ENCODE peak calls at places on chromosomes 12 and 14, in five cellular contexts. F, N, A, T and E are unnamed samples.

GRCh38 chr14:102362084-102362483 is 606 bp downstream of the CINP start:
- DNase-seq in F (no peak), A (peak), T (peak), N (peak), E (peak)

GRCh38 chr12:52198454-52199215 is 6.8 kb upstream of the KRT80 start:
- DNase-seq in A (peak), N (no peak), F (no peak), T (no peak), E (no peak)

GRCh38 chr14:75201087-75201486 is 24.7 kb upstream of the TMED10 start:
- DNase-seq in T (no peak), N (no peak), F (no peak), A (no peak), E (no peak)

GRCh38 chr14:22390824-22391461 is 198.1 kb downstream of the DAD1 start:
- DNase-seq in F (no peak), T (no peak), N (no peak), A (no peak), E (no peak)

GRCh38 chr14:55438066-55438683 is 2.2 kb downstream of the TBPL2 start:
- DNase-seq in F (peak), T (peak), N (peak), A (peak), E (peak)

GRCh38 chr12:128549621-128550020 is 274.1 kb downstream of the SLC15A4 start:
- DNase-seq in T (no peak), F (no peak), A (no peak), N (no peak), E (no peak)

GRCh38 chr12:29754235-29755189 is 29.2 kb downstream of the TMTC1 start:
- DNase-seq in T (peak), A (peak), F (no peak), N (no peak), E (no peak)

GRCh38 chr12:115944851-115945496 is 332.5 kb downstream of the MED13L start:
- DNase-seq in N (no peak), T (no peak), F (no peak), A (no peak), E (no peak)

GRCh38 chr12:119589087-119589486 is 4.5 kb upstream of the TMEM233 start:
- DNase-seq in F (no peak), A (peak), T (peak), N (peak), E (peak)

GRCh38 chr12:125203145-125203765 is 138.0 kb downstream of the AACS start:
- DNase-seq in T (peak), N (no peak), F (no peak), A (no peak), E (no peak)

GRCh38 chr12:84341467-84342193 is 571.0 kb downstream of the SLC6A15 start:
- DNase-seq in A (no peak), T (no peak), F (no peak), N (no peak), E (no peak)

GRCh38 chr12:113211160-113211559 is 10.1 kb upstream of the TPCN1 start:
- DNase-seq in A (no peak), N (no peak), T (no peak), F (no peak), E (no peak)

GRCh38 chr14:89598548-89599186 is 181.6 kb upstream of the FOXN3 start:
- DNase-seq in F (no peak), T (peak), A (peak), N (peak), E (peak)

GRCh38 chr14:69013943-69014782 is 35.1 kb upstream of the ACTN1 start:
- DNase-seq in N (peak), T (peak), F (peak), A (peak), E (peak)

GRCh38 chr12:60522684-60523083 is 926.9 kb downstream of the SLC16A7 start:
- DNase-seq in F (no peak), A (no peak), N (no peak), T (no peak), E (no peak)

GRCh38 chr14:95361373-95362179 is 41.9 kb upstream of the CLMN start:
- DNase-seq in T (peak), N (no peak), F (no peak), A (peak), E (no peak)

GRCh38 chr14:100401031-100401692 is 78.0 kb downstream of the SLC25A47 start:
- DNase-seq in A (no peak), F (no peak), T (no peak), N (no peak), E (no peak)

GRCh38 chr14:24952851-24953666 is 96.9 kb downstream of the STXBP6 start:
- DNase-seq in F (peak), A (no peak), T (no peak), N (peak), E (no peak)

GRCh38 chr12:41286426-41286825 is 98.3 kb downstream of the PDZRN4 start:
- DNase-seq in F (peak), T (no peak), A (no peak), N (no peak), E (no peak)

GRCh38 chr12:124599074-124599999 is 31.9 kb upstream of the NCOR2 start:
- DNase-seq in A (peak), N (peak), F (no peak), T (peak), E (peak)

GRCh38 chr12:122226366-122227222 is 742 bp upstream of the DIABLO start:
- DNase-seq in T (no peak), F (no peak), A (no peak), N (no peak), E (no peak)

GRCh38 chr14:94612174-94612573 is at the start of gene SERPINA3:
- DNase-seq in N (peak), F (no peak), T (peak), A (peak), E (peak)

GRCh38 chr12:96033549-96034389 is 1.6 kb downstream of the LTA4H start:
- DNase-seq in T (no peak), A (no peak), F (no peak), N (no peak), E (no peak)

GRCh38 chr14:100586520-100587247 is 533 bp downstream of the BEGAIN start:
- DNase-seq in F (peak), A (peak), T (no peak), N (no peak), E (no peak)

GRCh38 chr12:27592548-27592947 is 68.5 kb downstream of the PPFIBP1 start:
- DNase-seq in F (no peak), A (peak), N (peak), T (peak), E (peak)

GRCh38 chr14:24139272-24139934 is 2.0 kb downstream of the EMC9 start:
- DNase-seq in F (no peak), A (no peak), N (no peak), T (no peak), E (no peak)

GRCh38 chr12:127773520-127773919 is 493.4 kb upstream of the TMEM132C start:
- DNase-seq in T (no peak), N (no peak), A (no peak), F (peak), E (no peak)

GRCh38 chr14:59020382-59020781 is 168.1 kb upstream of the DAAM1 start:
- DNase-seq in F (peak), T (peak), A (peak), N (peak), E (peak)
- TF ChIP-seq CTCF in F (peak), T (peak), A (peak), N (peak), E (peak)

GRCh38 chr12:57610553-57611115 is 601 bp upstream of the ARHGEF25 start:
- DNase-seq in F (peak), N (no peak), A (no peak), T (no peak), E (no peak)

GRCh38 chr12:57612711-57613426 is 1.6 kb downstream of the ARHGEF25 start:
- DNase-seq in T (no peak), N (no peak), F (no peak), A (no peak), E (no peak)

GRCh38 chr12:57609781-57610552 is 1.3 kb upstream of the ARHGEF25 start:
- DNase-seq in A (no peak), N (no peak), F (no peak), T (no peak), E (no peak)

GRCh38 chr12:57611810-57612710 is 825 bp downstream of the ARHGEF25 start:
- DNase-seq in N (no peak), F (no peak), T (no peak), A (no peak), E (no peak)

DNA sequence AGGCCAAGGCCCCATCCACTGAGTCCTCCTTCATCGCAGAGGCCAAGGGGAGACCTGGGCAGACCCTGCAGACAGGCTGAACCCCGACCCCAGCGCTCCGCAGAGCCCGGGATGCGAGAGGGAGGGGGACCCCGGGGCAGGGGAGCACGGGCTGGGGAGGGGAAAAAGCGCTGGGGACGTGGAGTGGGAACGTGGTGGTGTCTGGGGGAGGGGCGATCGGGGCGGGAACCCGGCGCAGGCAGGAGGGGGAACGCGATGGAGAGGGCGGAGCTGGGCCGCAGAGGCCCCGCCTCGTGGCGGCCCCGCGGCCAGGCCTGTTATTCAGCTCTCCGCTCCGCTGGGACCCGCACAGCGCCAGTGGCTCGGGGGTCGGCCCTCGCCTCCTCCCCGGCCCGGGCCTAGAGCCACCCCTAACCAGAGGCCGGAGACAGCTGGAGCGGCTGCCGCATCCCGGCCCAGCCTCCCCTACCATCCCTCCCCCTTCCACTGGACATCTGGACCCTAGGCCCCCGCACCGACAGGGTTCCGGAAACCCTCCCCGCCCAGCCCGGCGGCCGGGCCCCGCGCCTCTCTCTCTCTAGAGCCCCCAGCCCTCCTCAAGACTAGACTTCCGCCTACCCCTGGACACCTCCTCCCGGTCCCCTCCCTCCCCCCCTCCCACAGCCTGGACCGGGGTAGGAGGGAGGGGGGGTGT is at the start of gene ARHGEF25:
- DNase-seq in A (peak), T (peak), F (peak), N (peak), E (peak)
- TF ChIP-seq CTCF in A (no peak), T (no peak), F (no peak), N (no peak), E (no peak)

GRCh38 chr12:30754750-30755394 is at the start of gene CAPRIN2:
- DNase-seq in F (peak), T (peak), N (peak), A (peak), E (peak)
- TF ChIP-seq CTCF in F (peak), T (no peak), N (peak), A (no peak), E (peak)

DNA sequence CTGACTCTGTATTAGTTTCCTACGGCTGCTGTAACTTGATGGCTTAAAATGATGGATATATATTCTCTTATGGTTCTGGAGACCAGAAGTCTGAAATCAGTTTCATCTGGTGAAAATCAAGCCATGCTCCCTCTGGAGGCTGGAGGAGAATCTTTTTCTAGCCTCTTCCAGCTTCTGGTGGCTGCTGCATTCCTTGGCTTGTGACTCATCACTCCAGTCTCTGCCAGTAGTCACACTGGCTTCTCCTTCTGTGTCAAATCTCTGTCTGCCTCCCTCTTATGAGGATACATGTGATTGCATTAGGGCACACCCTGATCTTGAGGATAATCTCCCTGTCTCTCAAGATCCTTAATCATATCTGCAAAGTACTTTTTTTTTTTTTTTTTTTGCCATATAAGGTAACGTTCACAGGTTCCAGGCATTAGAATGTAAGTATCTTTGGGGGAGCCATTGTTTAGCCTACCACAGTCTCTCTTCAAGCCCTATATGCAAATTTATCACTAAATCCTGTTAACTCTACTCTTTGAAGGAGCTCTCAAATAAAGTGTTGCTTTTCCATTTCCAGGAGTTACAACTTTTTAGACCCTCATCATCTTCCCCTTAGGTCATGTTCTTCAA is 17.8 kb downstream of the DNAL1 start:
- DNase-seq in A (peak), T (peak), N (peak), F (no peak), E (peak)
- TF ChIP-seq CTCF in A (peak), T (peak), N (peak), F (peak), E (peak)

DNA sequence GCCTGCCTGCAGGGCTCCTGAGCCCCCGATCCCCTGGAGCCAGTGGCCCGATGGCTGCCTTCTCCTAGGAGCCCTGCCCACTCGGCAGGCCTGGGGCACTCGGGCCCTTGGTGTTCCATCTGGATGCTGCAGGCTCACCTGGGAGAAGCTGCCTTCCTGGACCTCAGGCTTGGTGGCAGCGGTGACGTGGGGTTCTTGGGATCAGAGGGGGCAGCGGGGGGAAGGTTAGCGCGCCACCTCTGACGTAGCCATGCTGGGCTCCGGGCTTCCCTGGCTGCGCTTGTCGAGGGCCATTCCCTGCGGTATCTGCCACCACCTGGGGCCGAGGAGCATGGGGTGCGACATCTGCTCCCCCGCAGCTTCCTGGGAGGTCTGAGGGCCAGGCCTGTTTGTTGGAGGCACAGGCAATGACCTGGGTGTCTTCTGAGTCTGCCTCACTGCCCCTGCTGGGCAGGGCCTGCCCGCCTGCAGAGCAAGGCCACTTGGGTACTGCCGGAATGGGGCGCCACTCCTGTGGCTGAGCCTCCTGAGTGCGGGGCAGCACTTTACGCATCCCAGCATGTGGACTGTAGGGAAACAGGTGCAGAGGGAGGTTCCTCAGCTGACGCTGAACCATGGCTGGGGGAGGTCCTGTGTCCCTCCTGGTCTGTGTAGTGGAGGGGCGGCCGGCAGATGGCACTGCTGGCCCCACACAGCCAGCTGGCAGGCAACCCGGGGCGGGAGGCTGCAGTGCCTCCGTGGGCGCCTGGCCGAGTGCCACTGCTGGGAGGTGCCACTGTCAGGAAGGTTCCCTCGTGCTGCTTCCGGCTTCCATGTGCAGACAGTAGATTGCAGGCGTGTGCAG is 20.3 kb downstream of the MTA1 start:
- DNase-seq in N (no peak), T (no peak), A (peak), F (no peak), E (no peak)
- TF ChIP-seq CTCF in N (no peak), T (no peak), A (no peak), F (no peak), E (no peak)

DNA sequence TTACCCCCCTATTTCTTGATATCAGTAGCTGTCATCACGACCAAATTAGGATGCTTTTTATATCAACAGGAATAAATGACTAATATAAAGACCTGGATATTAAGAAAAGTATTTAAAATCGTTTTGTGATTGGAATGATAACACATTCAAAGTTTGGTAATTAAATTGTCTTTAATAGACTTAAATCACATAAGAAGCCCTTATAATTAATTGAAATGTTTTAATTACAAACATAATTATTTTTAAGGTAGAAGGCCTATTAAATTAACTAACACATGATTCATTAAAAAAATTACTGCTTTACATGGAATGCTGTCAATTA is 412.4 kb downstream of the FUT8 start:
- DNase-seq in N (no peak), A (no peak), F (no peak), T (no peak), E (no peak)
- TF ChIP-seq CTCF in N (no peak), A (no peak), F (no peak), T (no peak), E (no peak)